ENCODE peak calls at places on chromosome 3, in eight cellular contexts. One of them, this sample, is unnamed.

GRCh38 chr3:127288921-127289645 is 1.2 kb upstream of the PRR20G start:
- DNase-seq in pancreas: no peak
- DNase-seq in adrenal gland: no peak
- DNase-seq in transverse colon: no peak
- DNase-seq in WERI-Rb-1: no peak
- DNase-seq in hepatocyte: no peak
- DNase-seq in AG04450: no peak
- DNase-seq in neuronal stem cell: no peak
- DNase-seq in this sample: no peak

GRCh38 chr3:34005886-34006285 is 207.5 kb downstream of the PDCD6IP start:
- DNase-seq in transverse colon: no peak
- DNase-seq in adrenal gland: no peak
- DNase-seq in hepatocyte: no peak
- DNase-seq in WERI-Rb-1: no peak
- DNase-seq in neuronal stem cell: no peak
- DNase-seq in pancreas: no peak
- DNase-seq in AG04450: peak; percentile 42
- DNase-seq in this sample: no peak

GRCh38 chr3:119239421-119239820 is 1.3 kb downstream of the B4GALT4 start:
- DNase-seq in AG04450: no peak
- DNase-seq in WERI-Rb-1: no peak
- DNase-seq in transverse colon: no peak
- DNase-seq in pancreas: no peak
- DNase-seq in neuronal stem cell: no peak
- DNase-seq in hepatocyte: no peak
- DNase-seq in adrenal gland: no peak
- DNase-seq in this sample: no peak

GRCh38 chr3:23241256-23241655 is 38.1 kb downstream of the UBE2E2 start:
- DNase-seq in neuronal stem cell: no peak
- DNase-seq in hepatocyte: no peak
- DNase-seq in adrenal gland: no peak
- DNase-seq in AG04450: no peak
- DNase-seq in pancreas: no peak
- DNase-seq in transverse colon: no peak
- DNase-seq in WERI-Rb-1: no peak
- DNase-seq in this sample: peak; percentile 4

GRCh38 chr3:166900866-166901577 is 479.1 kb downstream of the ZBBX start:
- DNase-seq in transverse colon: no peak
- DNase-seq in hepatocyte: no peak
- DNase-seq in pancreas: no peak
- DNase-seq in adrenal gland: no peak
- DNase-seq in WERI-Rb-1: no peak
- DNase-seq in neuronal stem cell: no peak
- DNase-seq in AG04450: no peak
- DNase-seq in this sample: no peak

GRCh38 chr3:157088506-157089454 is 71.2 kb downstream of the CCNL1 start:
- DNase-seq in AG04450: peak; percentile 88
- DNase-seq in hepatocyte: peak; percentile 98
- DNase-seq in pancreas: peak; percentile 97
- DNase-seq in adrenal gland: peak; percentile 96
- DNase-seq in transverse colon: peak; percentile 96
- DNase-seq in neuronal stem cell: peak; percentile 94
- DNase-seq in WERI-Rb-1: peak; percentile 97
- DNase-seq in this sample: no peak

GRCh38 chr3:13300546-13301294 is 119.4 kb downstream of the NUP210 start:
- DNase-seq in neuronal stem cell: no peak
- DNase-seq in AG04450: no peak
- DNase-seq in pancreas: no peak
- DNase-seq in adrenal gland: no peak
- DNase-seq in WERI-Rb-1: no peak
- DNase-seq in transverse colon: no peak
- DNase-seq in hepatocyte: no peak
- DNase-seq in this sample: no peak

GRCh38 chr3:133988631-133989161 is 41.0 kb downstream of the SLCO2A1 start:
- DNase-seq in WERI-Rb-1: no peak
- DNase-seq in AG04450: no peak
- DNase-seq in neuronal stem cell: no peak
- DNase-seq in adrenal gland: no peak
- DNase-seq in transverse colon: no peak
- DNase-seq in hepatocyte: peak; percentile 40
- DNase-seq in pancreas: no peak
- DNase-seq in this sample: no peak

GRCh38 chr3:127753898-127754410 is 68.4 kb downstream of the MGLL start:
- DNase-seq in transverse colon: no peak
- DNase-seq in hepatocyte: no peak
- DNase-seq in WERI-Rb-1: no peak
- DNase-seq in neuronal stem cell: no peak
- DNase-seq in AG04450: no peak
- DNase-seq in pancreas: no peak
- DNase-seq in adrenal gland: no peak
- DNase-seq in this sample: no peak

GRCh38 chr3:54307616-54308180 is 185.3 kb downstream of the CACNA2D3 start:
- DNase-seq in transverse colon: no peak
- DNase-seq in neuronal stem cell: no peak
- DNase-seq in hepatocyte: no peak
- DNase-seq in pancreas: no peak
- DNase-seq in adrenal gland: no peak
- DNase-seq in WERI-Rb-1: peak; percentile 49
- DNase-seq in AG04450: no peak
- DNase-seq in this sample: no peak

GRCh38 chr3:85853805-85854204 is 895.0 kb downstream of the CADM2 start:
- DNase-seq in transverse colon: no peak
- DNase-seq in pancreas: no peak
- DNase-seq in neuronal stem cell: no peak
- DNase-seq in AG04450: no peak
- DNase-seq in adrenal gland: no peak
- DNase-seq in WERI-Rb-1: no peak
- DNase-seq in hepatocyte: no peak
- DNase-seq in this sample: no peak

GRCh38 chr3:149016669-149017541 is 25.6 kb downstream of the GYG1 start:
- DNase-seq in WERI-Rb-1: no peak
- DNase-seq in AG04450: peak; percentile 78
- DNase-seq in transverse colon: no peak
- DNase-seq in pancreas: no peak
- DNase-seq in neuronal stem cell: no peak
- DNase-seq in adrenal gland: no peak
- DNase-seq in hepatocyte: no peak
- DNase-seq in this sample: no peak

GRCh38 chr3:197593046-197593380 is 37.2 kb upstream of the BDH1 start:
- DNase-seq in pancreas: no peak
- DNase-seq in adrenal gland: no peak
- DNase-seq in hepatocyte: no peak
- DNase-seq in transverse colon: no peak
- DNase-seq in AG04450: no peak
- DNase-seq in neuronal stem cell: no peak
- DNase-seq in WERI-Rb-1: peak; percentile 8
- DNase-seq in this sample: no peak

GRCh38 chr3:194632983-194633348 is 253 bp downstream of the TMEM44 start:
- DNase-seq in WERI-Rb-1: peak; percentile 20
- DNase-seq in neuronal stem cell: peak; percentile 18
- DNase-seq in adrenal gland: no peak
- DNase-seq in hepatocyte: peak; percentile 61
- DNase-seq in AG04450: no peak
- DNase-seq in pancreas: peak; percentile 50
- DNase-seq in transverse colon: peak; percentile 28
- DNase-seq in this sample: no peak

GRCh38 chr3:13405614-13406013 is 14.5 kb downstream of the NUP210 start:
- DNase-seq in WERI-Rb-1: no peak
- DNase-seq in AG04450: no peak
- DNase-seq in adrenal gland: no peak
- DNase-seq in pancreas: no peak
- DNase-seq in neuronal stem cell: no peak
- DNase-seq in transverse colon: no peak
- DNase-seq in hepatocyte: no peak
- DNase-seq in this sample: no peak

GRCh38 chr3:16319307-16319706 is 54.3 kb downstream of the OXNAD1 start:
- DNase-seq in hepatocyte: no peak
- DNase-seq in transverse colon: no peak
- DNase-seq in WERI-Rb-1: peak; percentile 26
- DNase-seq in AG04450: no peak
- DNase-seq in pancreas: no peak
- DNase-seq in adrenal gland: no peak
- DNase-seq in neuronal stem cell: no peak
- DNase-seq in this sample: no peak

GRCh38 chr3:183697610-183698317 is at the start of gene YEATS2:
- DNase-seq in pancreas: peak; percentile 57
- DNase-seq in hepatocyte: peak; percentile 84
- DNase-seq in transverse colon: peak; percentile 69
- DNase-seq in neuronal stem cell: peak; percentile 79
- DNase-seq in WERI-Rb-1: peak; percentile 66
- DNase-seq in AG04450: no peak
- DNase-seq in adrenal gland: peak; percentile 55
- DNase-seq in this sample: peak; percentile 47

GRCh38 chr3:124660606-124661005 is 69.6 kb upstream of the UMPS start:
- DNase-seq in AG04450: no peak
- DNase-seq in transverse colon: no peak
- DNase-seq in adrenal gland: no peak
- DNase-seq in neuronal stem cell: no peak
- DNase-seq in WERI-Rb-1: no peak
- DNase-seq in pancreas: no peak
- DNase-seq in hepatocyte: no peak
- DNase-seq in this sample: no peak

GRCh38 chr3:140365872-140366697 is 311.8 kb upstream of the TRIM42 start:
- DNase-seq in WERI-Rb-1: no peak
- DNase-seq in hepatocyte: no peak
- DNase-seq in pancreas: no peak
- DNase-seq in neuronal stem cell: no peak
- DNase-seq in AG04450: no peak
- DNase-seq in transverse colon: no peak
- DNase-seq in adrenal gland: no peak
- DNase-seq in this sample: no peak

DNA sequence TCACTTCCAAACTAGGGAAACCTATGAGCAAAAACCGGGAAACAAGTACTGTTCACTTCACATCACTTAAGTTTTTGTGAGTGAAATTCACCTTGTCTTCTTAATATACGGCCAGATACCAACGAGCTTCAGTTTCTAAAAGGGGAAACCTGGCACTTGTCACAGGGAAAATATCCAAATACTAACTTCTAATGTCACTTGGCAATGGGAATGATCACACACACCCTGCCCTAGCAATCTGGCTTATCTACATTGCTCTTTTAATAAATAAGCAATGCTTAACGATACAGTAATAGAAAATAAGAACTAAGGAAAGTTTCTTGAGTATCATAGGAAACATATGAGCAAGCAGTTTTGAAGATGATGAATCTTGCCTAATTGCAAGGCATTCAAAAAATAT is 34.6 kb upstream of the PLOD2 start:
- DNase-seq in hepatocyte: no peak
- DNase-seq in neuronal stem cell: no peak
- DNase-seq in pancreas: no peak
- DNase-seq in AG04450: no peak
- DNase-seq in adrenal gland: no peak
- DNase-seq in WERI-Rb-1: no peak
- DNase-seq in transverse colon: no peak
- DNase-seq in this sample: no peak
- H3K27ac ChIP-seq in hepatocyte: no peak overlapping the region
- H3K27ac ChIP-seq in neuronal stem cell: no peak overlapping the region
- H3K27ac ChIP-seq in pancreas: no peak overlapping the region
- H3K27ac ChIP-seq in AG04450: no peak overlapping the region
- H3K27ac ChIP-seq in adrenal gland: no peak overlapping the region
- H3K27ac ChIP-seq in WERI-Rb-1: no peak overlapping the region
- H3K27ac ChIP-seq in transverse colon: no peak overlapping the region
- H3K27ac ChIP-seq in this sample: no peak overlapping the region

GRCh38 chr3:170966495-170966894 is 58.1 kb upstream of the EIF5A2 start:
- DNase-seq in WERI-Rb-1: no peak
- DNase-seq in hepatocyte: no peak
- DNase-seq in pancreas: no peak
- DNase-seq in neuronal stem cell: no peak
- DNase-seq in AG04450: no peak
- DNase-seq in adrenal gland: no peak
- DNase-seq in transverse colon: no peak
- DNase-seq in this sample: no peak
- H3K27ac ChIP-seq in WERI-Rb-1: no peak overlapping the region
- H3K27ac ChIP-seq in hepatocyte: no peak overlapping the region
- H3K27ac ChIP-seq in pancreas: no peak overlapping the region
- H3K27ac ChIP-seq in neuronal stem cell: no peak overlapping the region
- H3K27ac ChIP-seq in AG04450: no peak overlapping the region
- H3K27ac ChIP-seq in adrenal gland: no peak overlapping the region
- H3K27ac ChIP-seq in transverse colon: no peak overlapping the region
- H3K27ac ChIP-seq in this sample: no peak overlapping the region

GRCh38 chr3:141576744-141577052 is 89.9 kb downstream of the RASA2 start:
- DNase-seq in neuronal stem cell: no peak
- DNase-seq in AG04450: no peak
- DNase-seq in hepatocyte: no peak
- DNase-seq in WERI-Rb-1: no peak
- DNase-seq in transverse colon: no peak
- DNase-seq in adrenal gland: no peak
- DNase-seq in pancreas: no peak
- DNase-seq in this sample: no peak

GRCh38 chr3:141578197-141578596 is 91.4 kb downstream of the RASA2 start:
- DNase-seq in hepatocyte: no peak
- DNase-seq in AG04450: peak; percentile 21
- DNase-seq in WERI-Rb-1: no peak
- DNase-seq in pancreas: no peak
- DNase-seq in transverse colon: no peak
- DNase-seq in neuronal stem cell: no peak
- DNase-seq in adrenal gland: no peak
- DNase-seq in this sample: no peak

GRCh38 chr3:141575879-141576743 is 89.3 kb downstream of the RASA2 start:
- DNase-seq in pancreas: no peak
- DNase-seq in AG04450: no peak
- DNase-seq in adrenal gland: no peak
- DNase-seq in neuronal stem cell: no peak
- DNase-seq in transverse colon: no peak
- DNase-seq in WERI-Rb-1: no peak
- DNase-seq in hepatocyte: peak; percentile 9
- DNase-seq in this sample: no peak
- H3K27ac ChIP-seq in pancreas: no peak overlapping the region
- H3K27ac ChIP-seq in AG04450: no peak overlapping the region
- H3K27ac ChIP-seq in adrenal gland: no peak overlapping the region
- H3K27ac ChIP-seq in neuronal stem cell: no peak overlapping the region
- H3K27ac ChIP-seq in transverse colon: peak overlapping the region; percentile 17
- H3K27ac ChIP-seq in WERI-Rb-1: no peak overlapping the region
- H3K27ac ChIP-seq in hepatocyte: no peak overlapping the region
- H3K27ac ChIP-seq in this sample: no peak overlapping the region

GRCh38 chr3:151169262-151169661 is 33.8 kb downstream of the GPR171 start:
- DNase-seq in AG04450: no peak
- DNase-seq in neuronal stem cell: no peak
- DNase-seq in transverse colon: no peak
- DNase-seq in adrenal gland: no peak
- DNase-seq in hepatocyte: no peak
- DNase-seq in WERI-Rb-1: no peak
- DNase-seq in pancreas: no peak
- DNase-seq in this sample: no peak

GRCh38 chr3:151171145-151171544 is 31.9 kb downstream of the GPR171 start:
- DNase-seq in pancreas: no peak
- DNase-seq in transverse colon: peak; percentile 39
- DNase-seq in AG04450: no peak
- DNase-seq in neuronal stem cell: no peak
- DNase-seq in hepatocyte: no peak
- DNase-seq in adrenal gland: no peak
- DNase-seq in WERI-Rb-1: no peak
- DNase-seq in this sample: no peak

GRCh38 chr3:151166161-151166560 is 36.9 kb downstream of the GPR171 start:
- DNase-seq in transverse colon: no peak
- DNase-seq in adrenal gland: no peak
- DNase-seq in WERI-Rb-1: no peak
- DNase-seq in AG04450: no peak
- DNase-seq in hepatocyte: no peak
- DNase-seq in neuronal stem cell: no peak
- DNase-seq in pancreas: no peak
- DNase-seq in this sample: no peak

GRCh38 chr3:151169700-151170224 is 33.3 kb downstream of the GPR171 start:
- DNase-seq in adrenal gland: peak; percentile 44
- DNase-seq in pancreas: no peak
- DNase-seq in transverse colon: peak; percentile 32
- DNase-seq in neuronal stem cell: no peak
- DNase-seq in hepatocyte: no peak
- DNase-seq in WERI-Rb-1: no peak
- DNase-seq in AG04450: no peak
- DNase-seq in this sample: no peak

GRCh38 chr3:151168269-151169094 is 34.5 kb downstream of the GPR171 start:
- DNase-seq in hepatocyte: peak; percentile 85
- DNase-seq in neuronal stem cell: peak; percentile 31
- DNase-seq in adrenal gland: peak; percentile 87
- DNase-seq in WERI-Rb-1: peak; percentile 77
- DNase-seq in pancreas: peak; percentile 69
- DNase-seq in AG04450: peak; percentile 18
- DNase-seq in transverse colon: peak; percentile 87
- DNase-seq in this sample: peak; percentile 17
- H3K27ac ChIP-seq in hepatocyte: no peak overlapping the region
- H3K27ac ChIP-seq in neuronal stem cell: no peak overlapping the region
- H3K27ac ChIP-seq in adrenal gland: peak overlapping the region; percentile 34
- H3K27ac ChIP-seq in WERI-Rb-1: no peak overlapping the region
- H3K27ac ChIP-seq in pancreas: no peak overlapping the region
- H3K27ac ChIP-seq in AG04450: no peak overlapping the region
- H3K27ac ChIP-seq in transverse colon: peak overlapping the region; percentile 57
- H3K27ac ChIP-seq in this sample: no peak overlapping the region

This sample was measured in substantia nigra.